ENCODE peak calls at places on chromosomes 1 and 21, in seven cellular contexts. K is pancreas, V is HCT116, H is psoas muscle, N is astrocyte, P is BE2C, D is SK-N-SH. X is an unnamed sample. For H3K4me1, the result is how much of the 10 kb centered on the place peaks cover.

GRCh38 chr21:44988607-44989537 is 49.0 kb downstream of the SLX9 start:
- DNase-seq in V (no peak), N (no peak), P (peak), H (peak), K (peak), D (no peak), X (peak)

GRCh38 chr21:17542371-17542992 is 29.6 kb downstream of the CXADR start:
- DNase-seq in N (peak), P (no peak), K (no peak), V (no peak), D (peak), H (no peak), X (no peak)

GRCh38 chr1:223010552-223011229 is 132.4 kb downstream of the TLR5 start:
- DNase-seq in H (no peak), N (peak), V (no peak), D (no peak), K (no peak), P (no peak), X (no peak)

GRCh38 chr1:40795811-40796586 is 12.4 kb downstream of the KCNQ4 start:
- DNase-seq in H (peak), P (no peak), N (no peak), K (no peak), V (no peak), D (no peak), X (no peak)

GRCh38 chr1:62856964-62857363 is 73.0 kb downstream of the ATG4C start:
- DNase-seq in V (no peak), P (no peak), D (no peak), K (no peak), H (no peak), N (no peak), X (no peak)

GRCh38 chr1:76864383-76864782 is 2.9 kb upstream of the ST6GALNAC5 start:
- DNase-seq in N (peak), D (no peak), P (no peak), H (no peak), V (no peak), K (no peak), X (no peak)

GRCh38 chr1:21200767-21201166 is 24.1 kb upstream of the EIF4G3 start:
- DNase-seq in D (no peak), K (no peak), P (no peak), N (peak), H (no peak), V (no peak), X (no peak)

GRCh38 chr1:96722161-96722908 is 751 bp downstream of the PTBP2 start:
- DNase-seq in V (no peak), H (peak), P (peak), D (peak), N (peak), K (peak), X (peak)

GRCh38 chr1:150151291-150152181 is 1.8 kb downstream of the PLEKHO1 start:
- DNase-seq in K (no peak), D (peak), N (no peak), V (no peak), H (peak), P (no peak), X (no peak)

GRCh38 chr1:182080955-182081582 is 19.6 kb upstream of the ZNF648 start:
- DNase-seq in H (no peak), D (peak), K (no peak), V (peak), P (peak), N (peak), X (no peak)

GRCh38 chr1:110440877-110441276 is 10.1 kb upstream of the PROK1 start:
- DNase-seq in P (no peak), H (peak), D (no peak), N (peak), V (no peak), K (no peak), X (no peak)

GRCh38 chr1:171653796-171654704 is 1.6 kb upstream of the MYOC start:
- DNase-seq in V (no peak), P (no peak), K (no peak), N (peak), D (no peak), H (no peak), X (no peak)

GRCh38 chr1:229691362-229691761 is 65.3 kb downstream of the URB2 start:
- DNase-seq in N (no peak), D (no peak), V (no peak), P (no peak), K (no peak), H (no peak), X (no peak)

GRCh38 chr1:229696385-229696784 is 70.3 kb downstream of the URB2 start:
- DNase-seq in H (no peak), P (no peak), V (no peak), N (no peak), D (no peak), K (no peak), X (no peak)

GRCh38 chr1:229690662-229691061 is 64.6 kb downstream of the URB2 start:
- DNase-seq in N (no peak), K (no peak), H (no peak), D (no peak), V (no peak), P (no peak), X (no peak)

GRCh38 chr1:229693124-229693523 is 67.1 kb downstream of the URB2 start:
- DNase-seq in V (no peak), D (no peak), N (no peak), K (no peak), H (no peak), P (no peak), X (no peak)

DNA sequence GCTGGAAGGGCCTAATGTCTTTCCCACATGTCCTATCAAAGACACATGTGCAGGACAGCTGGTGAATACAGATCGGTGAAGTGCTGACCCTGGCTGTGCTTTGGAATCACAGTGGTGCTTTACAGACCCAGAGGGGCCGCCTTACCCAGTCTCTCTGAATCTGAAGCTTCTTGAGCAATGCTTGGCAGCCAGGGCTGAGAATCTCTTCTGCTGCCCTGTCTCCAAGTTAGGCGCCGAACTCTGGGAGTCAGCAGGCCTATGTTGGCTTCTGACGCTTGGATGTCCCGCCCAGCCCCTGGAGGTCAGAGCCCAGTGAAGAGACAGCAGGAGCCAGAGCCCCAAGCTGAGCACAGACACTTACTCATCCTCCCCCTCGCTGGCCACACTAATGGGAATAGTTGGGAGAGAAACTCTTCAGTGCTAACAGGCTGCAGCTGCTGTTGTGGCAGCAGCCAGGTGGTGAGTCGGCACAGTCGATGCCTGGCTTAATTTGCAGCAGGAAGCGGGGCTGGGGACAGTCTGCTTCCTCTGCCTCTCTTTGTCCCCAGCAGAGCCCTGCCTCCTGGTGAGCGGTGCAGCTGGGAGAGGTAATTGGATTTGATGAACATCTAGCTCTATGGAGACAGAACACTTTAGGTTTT is 68.1 kb downstream of the URB2 start:
- DNase-seq in N (peak), V (no peak), D (peak), H (peak), P (peak), K (no peak), X (peak)
- H3K4me1 ChIP-seq in N (under half), V (under half), D (under half), H (under half), P (under half), K (under half), X (under half)

DNA sequence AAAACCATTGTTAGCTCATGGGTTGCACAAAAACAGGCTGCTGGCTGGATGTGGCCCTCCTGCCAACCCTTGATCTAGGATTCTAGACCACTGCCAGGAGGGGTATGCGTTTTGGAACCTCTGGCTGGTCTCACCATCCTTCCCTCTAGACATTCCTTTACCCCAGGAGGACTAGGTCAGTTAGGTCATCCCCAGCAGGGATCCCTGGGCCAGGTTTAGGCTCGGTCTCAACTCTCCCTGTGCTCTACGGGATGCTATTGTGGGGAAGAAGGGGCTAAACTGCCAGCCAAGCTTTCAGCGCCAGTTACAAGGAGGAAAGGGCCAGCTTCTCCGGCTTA is 22.7 kb downstream of the SLC2A1 start:
- DNase-seq in H (no peak), V (no peak), K (peak), P (no peak), N (no peak), D (no peak), X (no peak)
- H3K4me1 ChIP-seq in H (under half), V (half or more), K (under half), P (under half), N (under half), D (under half), X (under half)

GRCh38 chr1:116331523-116331922 is 41.5 kb upstream of the ATP1A1 start:
- DNase-seq in H (no peak), P (no peak), V (no peak), K (no peak), N (no peak), D (no peak), X (no peak)

GRCh38 chr1:116330342-116330652 is 42.7 kb upstream of the ATP1A1 start:
- DNase-seq in P (no peak), D (no peak), N (no peak), H (no peak), K (no peak), V (no peak), X (no peak)

GRCh38 chr1:116329524-116330341 is 43.3 kb upstream of the ATP1A1 start:
- DNase-seq in N (no peak), D (no peak), P (no peak), V (no peak), K (no peak), H (no peak), X (no peak)

GRCh38 chr1:116332461-116332860 is 40.6 kb upstream of the ATP1A1 start:
- DNase-seq in P (no peak), K (no peak), H (no peak), N (no peak), V (no peak), D (no peak), X (no peak)

GRCh38 chr1:116330846-116331245 is 42.2 kb upstream of the ATP1A1 start:
- DNase-seq in H (no peak), K (no peak), V (no peak), N (no peak), P (no peak), D (no peak), X (no peak)
- H3K4me1 ChIP-seq in H (under half), K (under half), V (under half), N (under half), P (under half), D (under half), X (under half)

DNA sequence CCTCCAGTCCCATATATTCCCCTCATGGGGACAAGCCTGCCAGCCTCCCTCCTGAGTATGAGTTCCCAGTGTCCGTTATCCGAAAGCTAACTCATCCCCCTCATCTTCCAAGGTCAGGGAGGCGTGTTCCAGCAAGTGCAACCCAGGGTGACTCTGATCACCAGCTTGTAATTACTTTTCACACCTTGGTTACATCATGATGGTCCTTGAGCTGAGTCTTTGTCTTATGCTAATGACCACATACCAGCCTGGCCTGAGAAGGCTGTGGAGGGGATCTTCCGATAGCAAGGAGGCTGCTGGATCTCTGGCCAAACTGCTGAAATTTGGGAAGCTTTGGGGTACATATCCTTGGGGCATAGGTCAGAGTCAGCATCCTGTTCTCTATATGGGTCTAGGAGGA is 99.6 kb downstream of the DDX20 start:
- DNase-seq in K (no peak), V (no peak), D (no peak), N (no peak), P (no peak), H (no peak), X (no peak)
- H3K4me1 ChIP-seq in K (under half), V (under half), D (under half), N (under half), P (under half), H (under half), X (under half)

GRCh38 chr1:87109012-87109411 is 194.6 kb downstream of the HS2ST1 start:
- DNase-seq in V (no peak), P (no peak), H (no peak), K (no peak), D (no peak), N (peak), X (no peak)
- H3K4me1 ChIP-seq in V (under half), P (under half), H (under half), K (under half), D (under half), N (under half), X (under half)

GRCh38 chr1:173608503-173609216 is 5.8 kb upstream of the SLC9C2 start:
- DNase-seq in D (no peak), V (no peak), P (no peak), H (no peak), N (no peak), K (no peak), X (no peak)
- H3K4me1 ChIP-seq in D (under half), V (under half), P (under half), H (under half), N (under half), K (under half), X (under half)

GRCh38 chr1:19395678-19396192 is 83.6 kb downstream of the SLC66A1 start:
- DNase-seq in P (peak), V (no peak), N (peak), D (peak), K (no peak), H (no peak), X (no peak)
- H3K4me1 ChIP-seq in P (under half), V (under half), N (half or more), D (under half), K (under half), H (under half), X (under half)

X was measured in aorta.